ENCODE peak calls at places on chromosomes 6 and 20, in seven cellular contexts. V is endothelial cell of umbilical vein, N is body of pancreas, G is PC-3, J is endodermal cell, H is tibial nerve, R is transverse colon. T is an unnamed sample. For H3K4me1, the result is how much of the 10 kb centered on the place peaks cover.

GRCh38 chr6:55528624-55529023 is 50.4 kb downstream of the HMGCLL1 start:
- DNase-seq in J (peak), V (peak), H (no peak), G (peak), R (no peak), N (peak), T (no peak)

GRCh38 chr6:109076421-109076820 is 18.2 kb downstream of the SESN1 start:
- DNase-seq in J (no peak), N (no peak), G (no peak), H (no peak), V (peak), R (no peak), T (no peak)

GRCh38 chr6:35624341-35625070 is 64.2 kb downstream of the FKBP5 start:
- DNase-seq in R (no peak), H (no peak), V (peak), J (no peak), N (no peak), G (peak), T (no peak)

GRCh38 chr6:99745651-99746050 is 139.0 kb downstream of the PRDM13 start:
- DNase-seq in V (no peak), H (no peak), R (no peak), N (no peak), G (peak), J (no peak), T (no peak)

GRCh38 chr6:39347906-39348585 is 25.5 kb upstream of the KCNK16 start:
- DNase-seq in R (peak), H (peak), V (peak), N (peak), G (peak), J (peak), T (peak)

GRCh38 chr6:43865947-43866346 is 95.9 kb downstream of the VEGFA start:
- DNase-seq in V (no peak), J (no peak), N (no peak), R (no peak), H (no peak), G (no peak), T (no peak)

GRCh38 chr6:119137194-119138072 is 59.0 kb upstream of the FAM184A start:
- DNase-seq in G (peak), N (no peak), R (no peak), J (no peak), H (no peak), V (no peak), T (no peak)

GRCh38 chr6:159761135-159761872 is 541 bp upstream of the ACAT2 start:
- DNase-seq in N (peak), R (peak), J (peak), G (peak), H (no peak), V (peak), T (peak)

GRCh38 chr6:21952367-21952766 is 344.5 kb downstream of the PRL start:
- DNase-seq in R (no peak), J (no peak), V (no peak), N (no peak), G (no peak), H (no peak), T (no peak)

GRCh38 chr6:50922579-50923525 is 104.2 kb downstream of the TFAP2B start:
- DNase-seq in J (no peak), R (no peak), G (peak), V (peak), N (no peak), H (no peak), T (no peak)

GRCh38 chr6:157380458-157380778 is 572 bp upstream of the ZDHHC14 start:
- DNase-seq in G (no peak), R (no peak), N (peak), J (no peak), H (no peak), V (no peak), T (no peak)

GRCh38 chr6:157380779-157381561 is at the start of gene ZDHHC14:
- DNase-seq in R (peak), H (peak), J (peak), G (peak), V (peak), N (peak), T (peak)

GRCh38 chr6:157379656-157380457 is 1.1 kb upstream of the ZDHHC14 start:
- DNase-seq in J (peak), V (peak), G (peak), R (peak), H (peak), N (peak), T (peak)

GRCh38 chr6:157383471-157383870 is 2.5 kb downstream of the ZDHHC14 start:
- DNase-seq in G (no peak), R (no peak), V (no peak), H (no peak), N (no peak), J (no peak), T (no peak)

GRCh38 chr6:157381631-157382621 is 936 bp downstream of the ZDHHC14 start:
- DNase-seq in R (peak), G (peak), J (peak), V (peak), N (peak), H (peak), T (peak)
- TF ChIP-seq CTCF in R (no peak), G (no peak), J (no peak), V (peak), N (no peak), H (no peak), T (no peak)

DNA sequence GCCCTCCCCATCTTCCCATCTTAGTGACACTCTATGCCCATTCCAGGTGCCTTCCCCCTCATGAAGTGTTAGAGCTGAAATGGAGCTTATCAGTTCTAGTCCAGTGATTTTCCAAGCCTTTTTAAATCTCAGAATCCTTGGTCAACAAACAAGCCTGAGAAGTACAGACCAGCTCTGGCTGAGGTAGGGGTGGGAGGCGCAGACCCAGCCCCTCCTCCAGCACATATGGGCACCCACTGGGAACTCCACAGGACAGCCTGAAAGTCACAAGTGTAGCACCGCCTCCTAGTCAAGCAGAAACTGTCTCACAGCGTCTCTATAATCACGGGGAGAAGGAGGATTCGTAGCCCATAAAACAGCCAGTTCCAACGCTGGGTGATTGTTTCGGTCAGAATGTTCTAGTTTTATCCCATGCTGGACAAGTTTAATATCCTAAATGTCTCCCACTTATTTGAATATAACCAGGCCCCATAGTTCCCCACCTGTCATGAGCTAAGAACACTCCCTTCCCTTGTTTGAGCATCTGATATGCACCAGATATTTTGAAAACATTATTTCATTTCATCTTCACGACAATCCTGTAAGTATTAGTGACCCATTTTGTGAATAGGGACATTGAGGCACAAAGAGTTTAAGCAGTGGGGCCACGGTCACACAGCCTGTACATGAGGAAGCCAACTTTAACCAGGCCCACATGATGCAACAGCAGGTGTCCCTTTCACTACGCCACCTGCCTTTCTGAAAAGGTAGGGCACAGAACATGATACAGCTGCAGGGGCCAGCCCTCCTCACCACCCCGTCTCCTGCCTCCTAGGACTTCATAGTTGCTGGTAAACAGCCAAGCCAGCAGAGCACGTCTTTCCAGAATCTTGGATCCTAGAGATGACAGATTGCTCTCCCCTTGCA is 40.1 kb downstream of the TRAF3IP2 start:
- DNase-seq in N (peak), G (peak), V (no peak), H (no peak), R (no peak), J (peak), T (peak)
- H3K4me1 ChIP-seq in N (under half), G (under half), V (half or more), H (under half), R (under half), J (under half), T (under half)

GRCh38 chr6:25645916-25646315 is 6.1 kb upstream of the SCGN start:
- DNase-seq in R (no peak), H (no peak), V (no peak), G (no peak), N (no peak), J (no peak), T (no peak)
- TF ChIP-seq CTCF in R (no peak), H (no peak), V (no peak), G (no peak), N (no peak), J (no peak), T (no peak)

GRCh38 chr20:2142649-2143048 is 41.0 kb downstream of the STK35 start:
- DNase-seq in G (no peak), N (no peak), V (no peak), R (no peak), J (no peak), H (no peak), T (no peak)
- H3K4me1 ChIP-seq in G (under half), N (under half), V (under half), R (under half), J (under half), H (under half), T (under half)

GRCh38 chr6:83260577-83260976 is 67.4 kb downstream of the RWDD2A start:
- DNase-seq in G (no peak), N (no peak), R (no peak), H (no peak), J (no peak), V (no peak), T (no peak)
- TF ChIP-seq CTCF in G (no peak), N (no peak), R (no peak), H (no peak), J (no peak), V (no peak), T (no peak)

DNA sequence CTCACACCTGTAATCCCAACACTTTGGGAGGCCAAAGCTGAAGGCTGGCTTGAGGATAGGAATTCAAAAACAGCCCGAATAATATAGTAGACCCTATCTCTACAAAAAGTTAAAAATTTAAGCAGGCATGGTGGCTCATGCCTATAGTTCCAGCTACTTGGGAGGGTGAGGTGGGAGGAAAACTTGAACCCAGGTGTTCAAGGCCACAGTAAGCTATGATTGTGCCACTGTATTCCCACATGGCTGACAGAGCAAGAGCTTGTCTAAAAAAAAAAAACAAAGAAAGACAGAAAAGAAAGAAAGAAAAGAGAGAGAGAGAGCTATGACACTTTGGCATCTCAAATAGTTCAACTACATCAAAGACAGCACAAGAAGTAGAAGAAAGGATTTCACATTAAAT is 33.2 kb downstream of the DCDC2 start:
- DNase-seq in V (no peak), G (no peak), N (no peak), J (no peak), H (no peak), R (no peak), T (no peak)
- H3K4me1 ChIP-seq in V (under half), G (under half), N (under half), J (under half), H (under half), R (under half), T (under half)

GRCh38 chr6:17280552-17281090 is 540 bp upstream of the RBM24 start:
- DNase-seq in R (peak), V (no peak), G (no peak), H (no peak), J (peak), N (peak), T (peak)
- TF ChIP-seq CTCF in R (no peak), V (peak), G (no peak), H (peak), J (peak), N (no peak), T (no peak)

GRCh38 chr6:156872903-156873302 is 95.7 kb downstream of the ARID1B start:
- DNase-seq in G (no peak), H (no peak), N (no peak), R (no peak), V (no peak), J (no peak), T (no peak)

GRCh38 chr6:156868385-156868784 is 91.2 kb downstream of the ARID1B start:
- DNase-seq in R (no peak), H (no peak), G (no peak), N (no peak), V (no peak), J (peak), T (no peak)

GRCh38 chr6:156870926-156871539 is 93.9 kb downstream of the ARID1B start:
- DNase-seq in G (no peak), J (peak), N (no peak), H (no peak), R (no peak), V (no peak), T (no peak)

GRCh38 chr6:156867121-156867520 is 89.9 kb downstream of the ARID1B start:
- DNase-seq in H (no peak), N (no peak), V (peak), R (no peak), G (peak), J (peak), T (no peak)

GRCh38 chr6:156869986-156870398 is 92.8 kb downstream of the ARID1B start:
- DNase-seq in V (no peak), G (no peak), H (no peak), J (peak), N (no peak), R (no peak), T (peak)
- H3K4me1 ChIP-seq in V (under half), G (under half), H (under half), J (under half), N (under half), R (under half), T (half or more)

T was measured in thyroid gland.